ENCODE peak calls at places on chromosomes 6 and 20, in ten cellular contexts. M is mucosa of descending colon, Y is transverse colon, D is WERI-Rb-1, J is fibroblast of the aortic adventitia, P is fibroblast of lung, T is lung, N is psoas muscle, S is HepG2, V is dorsolateral prefrontal cortex. G is an unnamed sample.

GRCh38 chr6:40640591-40641293 is 53.6 kb upstream of the LRFN2 start:
- DNase-seq in M (no peak), Y (no peak), D (no peak), J (no peak), P (no peak), T (no peak), N (no peak), S (no peak), V (peak), G (no peak)

GRCh38 chr6:21079468-21080048 is 514.0 kb upstream of the SOX4 start:
- DNase-seq in M (no peak), Y (no peak), D (no peak), J (peak), P (peak), T (no peak), N (no peak), S (no peak), V (no peak), G (peak)

GRCh38 chr6:19803331-19804330 is 33.5 kb upstream of the ID4 start:
- DNase-seq in M (no peak), Y (no peak), D (peak), J (peak), P (peak), T (no peak), N (no peak), S (peak), V (no peak), G (peak)

GRCh38 chr6:144314003-144314485 is 28.9 kb downstream of the UTRN start:
- DNase-seq in M (no peak), Y (no peak), D (no peak), J (peak), P (peak), T (peak), N (peak), S (no peak), V (no peak), G (peak)

GRCh38 chr6:28401172-28401571 is 1.6 kb upstream of the ZSCAN12 start:
- DNase-seq in M (no peak), Y (no peak), D (no peak), J (peak), P (peak), T (no peak), N (no peak), S (no peak), V (no peak), G (no peak)

GRCh38 chr20:20358801-20359200 is 9.1 kb upstream of the INSM1 start:
- DNase-seq in M (no peak), Y (no peak), D (no peak), J (no peak), P (no peak), T (no peak), N (no peak), S (no peak), V (no peak), G (no peak)

GRCh38 chr6:170182781-170183120 is 108.1 kb downstream of the DLL1 start:
- DNase-seq in M (no peak), Y (no peak), D (no peak), J (no peak), P (no peak), T (no peak), N (no peak), S (no peak), V (no peak), G (no peak)

GRCh38 chr6:63066053-63066704 is 145.1 kb upstream of the FKBP1C start:
- DNase-seq in M (peak), Y (no peak), D (peak), J (no peak), P (no peak), T (no peak), N (no peak), S (peak), V (no peak), G (no peak)

GRCh38 chr6:30752164-30752927 is 8.0 kb upstream of the IER3 start:
- DNase-seq in M (peak), Y (peak), D (no peak), J (peak), P (peak), T (peak), N (peak), S (no peak), V (peak), G (peak)

GRCh38 chr6:64815718-64816117 is 891.3 kb downstream of the EYS start:
- DNase-seq in M (no peak), Y (no peak), D (no peak), J (no peak), P (peak), T (no peak), N (no peak), S (peak), V (no peak), G (peak)

GRCh38 chr6:42375905-42376304 is 75.8 kb downstream of the TRERF1 start:
- DNase-seq in M (no peak), Y (no peak), D (no peak), J (no peak), P (no peak), T (no peak), N (no peak), S (no peak), V (no peak), G (no peak)

GRCh38 chr6:97040355-97040860 is 115.9 kb downstream of the KLHL32 start:
- DNase-seq in M (no peak), Y (no peak), D (peak), J (no peak), P (no peak), T (no peak), N (no peak), S (no peak), V (no peak), G (no peak)

GRCh38 chr6:33428219-33428890 is 8.5 kb downstream of the SYNGAP1 start:
- DNase-seq in M (peak), Y (peak), D (peak), J (no peak), P (no peak), T (no peak), N (no peak), S (peak), V (no peak), G (no peak)

GRCh38 chr20:9458075-9458818 is 56.1 kb upstream of the LAMP5 start:
- DNase-seq in M (peak), Y (no peak), D (peak), J (no peak), P (peak), T (no peak), N (no peak), S (peak), V (no peak), G (peak)

GRCh38 chr6:23243858-23244257 is 674.5 kb downstream of the HDGFL1 start:
- DNase-seq in M (no peak), Y (no peak), D (no peak), J (no peak), P (peak), T (no peak), N (no peak), S (no peak), V (no peak), G (no peak)

GRCh38 chr6:51968265-51968664 is 119.1 kb downstream of the PKHD1 start:
- DNase-seq in M (no peak), Y (no peak), D (no peak), J (no peak), P (no peak), T (no peak), N (no peak), S (no peak), V (no peak), G (no peak)

GRCh38 chr6:26097268-26097875 is 10.1 kb downstream of the HFE start:
- DNase-seq in M (peak), Y (peak), D (peak), J (peak), P (peak), T (peak), N (peak), S (peak), V (no peak), G (peak)

GRCh38 chr20:59591061-59591460 is 13.3 kb upstream of the PHACTR3 start:
- DNase-seq in M (no peak), Y (no peak), D (no peak), J (no peak), P (no peak), T (no peak), N (no peak), S (no peak), V (no peak), G (no peak)

GRCh38 chr20:44033873-44034272 is 119.2 kb downstream of the TOX2 start:
- DNase-seq in M (no peak), Y (no peak), D (no peak), J (no peak), P (no peak), T (no peak), N (no peak), S (no peak), V (no peak), G (no peak)

GRCh38 chr6:152338335-152339125 is 298.6 kb downstream of the SYNE1 start:
- DNase-seq in M (peak), Y (peak), D (peak), J (peak), P (peak), T (no peak), N (peak), S (peak), V (peak), G (peak)

GRCh38 chr20:4866429-4866828 is 134.9 kb downstream of the SLC23A2 start:
- DNase-seq in M (no peak), Y (no peak), D (no peak), J (no peak), P (no peak), T (no peak), N (no peak), S (no peak), V (no peak), G (no peak)

GRCh38 chr20:16672299-16672698 is 57.5 kb upstream of the SNRPB2 start:
- DNase-seq in M (no peak), Y (no peak), D (peak), J (no peak), P (no peak), T (no peak), N (no peak), S (no peak), V (no peak), G (no peak)

GRCh38 chr6:71887006-71887743 is 825 bp downstream of the RIMS1 start:
- DNase-seq in M (no peak), Y (no peak), D (no peak), J (no peak), P (no peak), T (no peak), N (no peak), S (no peak), V (no peak), G (no peak)

GRCh38 chr6:160420969-160421556 is 72.9 kb downstream of the SLC22A3 start:
- DNase-seq in M (no peak), Y (no peak), D (no peak), J (peak), P (no peak), T (no peak), N (peak), S (no peak), V (no peak), G (no peak)

GRCh38 chr6:160424256-160424655 is 76.1 kb downstream of the SLC22A3 start:
- DNase-seq in M (no peak), Y (no peak), D (no peak), J (no peak), P (no peak), T (no peak), N (no peak), S (no peak), V (no peak), G (no peak)

GRCh38 chr6:160419488-160419887 is 71.3 kb downstream of the SLC22A3 start:
- DNase-seq in M (no peak), Y (no peak), D (no peak), J (peak), P (no peak), T (no peak), N (no peak), S (no peak), V (no peak), G (no peak)

GRCh38 chr6:160420253-160420968 is 72.2 kb downstream of the SLC22A3 start:
- DNase-seq in M (no peak), Y (no peak), D (no peak), J (no peak), P (no peak), T (no peak), N (no peak), S (no peak), V (no peak), G (no peak)

DNA sequence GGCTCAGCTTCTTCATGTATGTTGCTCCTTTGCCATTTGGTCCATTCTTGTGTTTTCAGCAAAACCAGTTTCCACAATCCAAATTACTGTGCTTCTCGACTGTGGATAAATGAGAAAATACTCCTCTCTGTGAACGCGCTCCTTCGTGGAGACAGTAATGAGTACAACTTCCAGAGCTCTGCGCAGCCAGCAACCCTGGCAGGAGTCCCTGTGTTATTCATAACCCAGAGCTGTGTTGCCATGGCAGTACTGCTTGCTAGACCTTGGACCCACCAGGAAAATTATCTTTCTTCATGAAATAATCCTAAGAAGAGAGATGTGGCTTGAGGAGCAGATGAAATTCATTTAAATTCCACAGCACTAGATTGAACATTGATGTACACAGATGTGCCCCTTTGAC is 73.7 kb downstream of the SLC22A3 start:
- DNase-seq in M (no peak), Y (peak), D (no peak), J (peak), P (no peak), T (no peak), N (peak), S (no peak), V (peak), G (no peak)
- H3K4me3 ChIP-seq in M (no peak), Y (no peak), D (no peak), J (no peak), P (no peak), T (no peak), N (no peak), S (no peak), V (no peak), G (no peak)

GRCh38 chr6:136792066-136792944 is at the start of gene MAP3K5:
- DNase-seq in M (peak), Y (peak), D (peak), J (peak), P (peak), T (peak), N (peak), S (peak), V (peak), G (peak)
- TF ChIP-seq CTCF in M (peak), Y (no peak), D (peak), J (peak), P (peak), T (peak), N (no peak), S (peak), V (no peak), G (peak)

GRCh38 chr6:35511980-35512379 is 716 bp downstream of the TULP1 start:
- DNase-seq in M (no peak), Y (no peak), D (peak), J (no peak), P (no peak), T (no peak), N (no peak), S (no peak), V (no peak), G (no peak)
- H3K4me3 ChIP-seq in M (no peak), Y (peak), D (peak), J (no peak), P (no peak), T (no peak), N (no peak), S (no peak), V (no peak), G (no peak)

DNA sequence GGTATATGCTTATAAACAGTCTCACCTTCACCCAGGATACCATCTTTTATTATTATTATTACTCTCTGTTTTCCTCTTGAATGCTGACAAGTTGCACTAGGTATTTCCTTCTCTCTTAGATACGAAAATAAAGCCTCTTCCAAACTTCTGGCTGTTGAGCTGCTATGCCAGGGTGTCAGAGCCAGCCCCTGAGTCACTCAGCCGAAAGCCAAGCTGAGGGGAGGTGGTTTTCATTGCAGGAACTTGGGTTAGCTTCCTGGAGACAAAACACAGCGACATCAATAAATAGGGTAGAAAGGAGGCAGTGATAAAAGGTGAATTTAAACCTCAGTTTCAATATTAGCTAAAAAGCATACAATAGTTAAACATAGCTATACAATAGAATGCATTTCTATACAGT is 264.7 kb downstream of the HIVEP2 start:
- DNase-seq in M (no peak), Y (no peak), D (no peak), J (peak), P (no peak), T (no peak), N (peak), S (no peak), V (no peak), G (peak)
- TF ChIP-seq CTCF in M (no peak), Y (no peak), D (no peak), J (no peak), P (no peak), T (no peak), N (no peak), S (no peak), V (no peak), G (no peak)

GRCh38 chr6:90296346-90297123 is at the start of gene BACH2:
- DNase-seq in M (peak), Y (peak), D (peak), J (peak), P (peak), T (peak), N (peak), S (peak), V (peak), G (peak)
- H3K4me3 ChIP-seq in M (peak), Y (peak), D (peak), J (peak), P (peak), T (peak), N (peak), S (peak), V (peak), G (peak)

GRCh38 chr20:37244572-37244957 is 17.0 kb downstream of the GHRH start:
- DNase-seq in M (no peak), Y (no peak), D (no peak), J (no peak), P (no peak), T (no peak), N (no peak), S (no peak), V (no peak), G (no peak)

GRCh38 chr20:37245181-37245580 is 16.4 kb downstream of the GHRH start:
- DNase-seq in M (no peak), Y (no peak), D (no peak), J (no peak), P (no peak), T (no peak), N (no peak), S (no peak), V (no peak), G (no peak)

GRCh38 chr20:37242503-37242902 is 19.1 kb downstream of the GHRH start:
- DNase-seq in M (no peak), Y (no peak), D (no peak), J (no peak), P (no peak), T (no peak), N (no peak), S (no peak), V (no peak), G (no peak)

GRCh38 chr20:37243076-37243936 is 18.3 kb downstream of the GHRH start:
- DNase-seq in M (no peak), Y (no peak), D (peak), J (no peak), P (no peak), T (no peak), N (no peak), S (no peak), V (no peak), G (no peak)

DNA sequence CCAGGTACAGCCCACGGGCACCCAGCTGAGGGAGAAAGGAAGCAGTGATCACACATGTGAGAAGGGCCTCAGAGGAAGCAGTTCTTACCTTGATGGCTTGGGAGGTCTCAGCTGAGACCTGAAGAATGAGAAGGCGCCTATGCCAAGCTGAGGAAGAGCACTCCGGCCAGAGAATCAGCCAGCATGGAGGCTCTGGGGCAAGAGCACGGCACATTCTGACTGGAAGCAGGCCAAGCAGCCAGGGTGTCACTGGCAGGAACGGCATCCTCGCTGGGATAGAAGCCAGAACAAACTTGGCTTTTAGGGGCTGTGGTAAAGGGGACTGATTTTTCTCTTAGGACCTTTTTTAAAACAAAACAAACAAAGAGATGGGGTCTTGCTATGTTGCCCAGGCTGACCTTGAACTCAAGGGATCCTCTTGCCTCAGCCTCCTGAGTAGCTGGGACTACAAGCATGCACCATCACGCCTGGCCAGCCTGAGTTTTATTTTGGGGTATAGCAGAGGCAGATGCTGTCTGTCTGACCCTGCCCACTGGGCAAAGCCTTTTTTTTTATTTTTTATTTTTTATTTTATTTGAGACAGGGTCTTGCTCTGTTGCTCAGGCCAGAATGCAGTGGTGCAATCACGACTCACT is 17.6 kb downstream of the GHRH start:
- DNase-seq in M (no peak), Y (no peak), D (no peak), J (peak), P (peak), T (no peak), N (peak), S (no peak), V (no peak), G (no peak)
- TF ChIP-seq CTCF in M (no peak), Y (no peak), D (no peak), J (no peak), P (no peak), T (no peak), N (no peak), S (no peak), V (no peak), G (no peak)

GRCh38 chr20:25246182-25246943 is 1.5 kb upstream of the PYGB start:
- DNase-seq in M (no peak), Y (peak), D (no peak), J (no peak), P (peak), T (no peak), N (no peak), S (no peak), V (no peak), G (no peak)
- H3K4me3 ChIP-seq in M (no peak), Y (peak), D (no peak), J (peak), P (no peak), T (no peak), N (no peak), S (peak), V (no peak), G (peak)

G was measured in astrocyte of the spinal cord.